ENCODE peak calls at places on chromosomes 3 and 15, in ten cellular contexts. A is SK-N-SH, U is A549, V is K562, R is tibial nerve, K is esophagus muscularis mucosa, O is sigmoid colon, L is HepG2, G is GM12878, I is ovary. Z is an unnamed sample.

GRCh38 chr3:40516201-40516600 is 8.6 kb upstream of the ZNF621 start:
- DNase-seq in K (no peak), O (no peak), G (no peak), I (no peak), L (no peak), A (no peak), U (no peak), R (no peak), V (no peak), Z (no peak)

GRCh38 chr3:64163755-64164148 is 61.5 kb downstream of the PRICKLE2 start:
- DNase-seq in R (no peak), G (peak; percentile 25), K (no peak), V (no peak), A (no peak), O (no peak), I (no peak), U (peak; percentile 51), L (peak; percentile 20), Z (no peak)

GRCh38 chr3:10744098-10744465 is 71.9 kb upstream of the SLC6A11 start:
- DNase-seq in V (peak; percentile 69), A (peak; percentile 49), G (no peak), O (no peak), U (peak; percentile 26), K (no peak), R (no peak), I (no peak), L (peak; percentile 6), Z (no peak)

GRCh38 chr3:190319660-190320059 is 2.6 kb downstream of the CLDN1 start:
- DNase-seq in A (no peak), I (no peak), V (no peak), U (no peak), L (no peak), K (no peak), O (no peak), R (no peak), G (no peak), Z (no peak)

GRCh38 chr15:60691508-60692047 is 212.6 kb upstream of the ICE2 start:
- DNase-seq in V (no peak), K (no peak), R (no peak), U (no peak), O (no peak), G (no peak), A (no peak), I (no peak), L (no peak), Z (no peak)

GRCh38 chr3:44061268-44061667 is 180.4 kb upstream of the TOPAZ1 start:
- DNase-seq in I (no peak), L (no peak), A (no peak), U (no peak), K (no peak), G (no peak), O (no peak), R (no peak), V (no peak), Z (no peak)

GRCh38 chr15:89442671-89443307 is 53.6 kb downstream of the RHCG start:
- DNase-seq in G (no peak), R (no peak), A (peak; percentile 88), O (no peak), L (peak; percentile 31), V (peak; percentile 81), I (no peak), K (no peak), U (peak; percentile 68), Z (peak; percentile 31)

GRCh38 chr15:89794627-89795241 is 18.6 kb downstream of the MESP2 start:
- DNase-seq in U (no peak), R (peak; percentile 29), G (no peak), K (no peak), L (no peak), V (no peak), A (no peak), I (no peak), O (no peak), Z (no peak)

GRCh38 chr15:40016224-40016865 is 22.6 kb downstream of the SRP14 start:
- DNase-seq in V (no peak), U (no peak), A (no peak), K (no peak), I (no peak), G (no peak), O (no peak), R (no peak), L (no peak), Z (no peak)

GRCh38 chr3:64740232-64740631 is 52.4 kb upstream of the ADAMTS9 start:
- DNase-seq in U (no peak), K (no peak), G (no peak), L (peak; percentile 12), O (no peak), A (no peak), R (peak; percentile 16), V (no peak), I (peak; percentile 28), Z (no peak)

GRCh38 chr15:29043731-29044485 is 158.1 kb downstream of the APBA2 start:
- DNase-seq in K (no peak), I (no peak), L (no peak), O (no peak), G (no peak), R (no peak), U (no peak), A (peak; percentile 46), V (no peak), Z (no peak)

GRCh38 chr15:61822511-61822910 is 237.7 kb downstream of the VPS13C start:
- DNase-seq in L (no peak), G (no peak), U (no peak), O (no peak), I (no peak), K (peak; percentile 77), A (no peak), V (no peak), R (no peak), Z (no peak)

GRCh38 chr3:157347577-157348303 is 88.9 kb upstream of the PTX3 start:
- DNase-seq in R (no peak), L (no peak), G (no peak), I (no peak), K (no peak), A (no peak), V (peak; percentile 40), O (no peak), U (no peak), Z (no peak)

GRCh38 chr3:55454611-55455010 is 32.5 kb downstream of the WNT5A start:
- DNase-seq in V (no peak), O (no peak), L (no peak), K (no peak), U (no peak), G (no peak), R (no peak), A (no peak), I (no peak), Z (no peak)

GRCh38 chr3:55461896-55462295 is 25.2 kb downstream of the WNT5A start:
- DNase-seq in L (no peak), G (no peak), A (no peak), U (no peak), I (no peak), O (no peak), R (no peak), V (no peak), K (no peak), Z (no peak)

GRCh38 chr3:55459838-55460237 is 27.3 kb downstream of the WNT5A start:
- DNase-seq in K (no peak), O (no peak), V (no peak), R (no peak), U (no peak), L (no peak), A (no peak), G (no peak), I (no peak), Z (no peak)

GRCh38 chr3:55455915-55456314 is 31.2 kb downstream of the WNT5A start:
- DNase-seq in O (no peak), K (no peak), G (no peak), U (no peak), V (no peak), A (no peak), I (no peak), L (no peak), R (no peak), Z (no peak)

DNA sequence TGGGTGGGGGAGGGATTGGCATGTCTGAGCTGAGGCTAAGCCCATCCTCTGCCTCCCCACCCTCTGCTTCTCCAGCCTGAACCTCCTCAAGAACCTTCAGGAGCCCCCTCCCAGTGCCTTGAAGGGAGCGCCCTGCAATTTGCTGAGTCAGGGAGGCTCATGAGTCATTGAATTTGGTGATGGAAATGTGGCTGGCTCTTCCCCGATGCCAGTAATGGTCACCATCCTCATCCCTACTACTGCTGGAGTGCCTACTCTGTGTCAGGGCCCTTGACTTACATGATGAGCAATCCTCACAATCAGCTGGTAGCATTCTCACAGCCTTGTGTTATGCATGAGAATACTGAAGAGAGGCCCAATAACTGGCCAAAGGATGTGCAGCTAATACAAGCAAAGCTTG is 28.7 kb downstream of the WNT5A start:
- DNase-seq in A (no peak), R (no peak), V (no peak), I (no peak), L (no peak), G (no peak), K (no peak), U (no peak), O (no peak), Z (no peak)
- H3K4me3 ChIP-seq in A (no peak overlapping the region), R (no peak overlapping the region), V (no peak overlapping the region), I (no peak overlapping the region), L (no peak overlapping the region), G (no peak overlapping the region), K (no peak overlapping the region), U (no peak overlapping the region), O (no peak overlapping the region), Z (no peak overlapping the region)

DNA sequence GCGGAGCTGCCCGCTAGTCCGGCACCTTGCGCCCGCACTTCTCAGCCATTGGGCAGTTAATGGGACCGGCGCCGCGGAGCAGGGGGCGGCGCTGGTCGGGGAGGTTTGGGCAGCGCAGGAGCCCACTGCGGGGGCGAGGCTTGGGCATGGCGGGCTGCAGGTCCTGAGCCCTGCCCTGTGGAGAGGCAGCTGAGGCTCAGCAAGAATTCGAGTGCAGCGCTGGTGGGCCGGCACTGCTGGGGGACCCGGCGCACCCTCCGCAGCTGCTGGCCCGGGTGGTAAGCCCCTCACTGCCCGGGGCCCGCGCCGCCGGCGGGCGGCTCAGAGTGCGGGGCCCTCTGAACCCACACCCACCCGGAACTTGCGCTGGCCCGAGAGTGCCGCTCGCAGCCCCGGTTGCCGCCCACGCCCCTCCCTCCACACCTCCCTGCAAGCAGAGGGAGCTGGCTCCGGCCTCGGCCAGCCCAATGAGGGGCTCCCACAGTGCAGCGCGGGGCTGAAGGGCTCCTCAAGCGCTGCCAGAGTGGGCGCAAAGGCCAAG is 835.0 kb downstream of the TBL1XR1 start:
- DNase-seq in O (no peak), L (no peak), G (no peak), K (no peak), V (no peak), A (no peak), R (no peak), U (no peak), I (no peak), Z (no peak)
- TF ChIP-seq EP300 in O (no peak), L (no peak), G (no peak), K (no peak), V (no peak), A (no peak), R (no peak), U (no peak), I (no peak), Z (no peak)

GRCh38 chr3:87791248-87792027 is 267.4 kb downstream of the CGGBP1 start:
- DNase-seq in K (no peak), I (no peak), V (no peak), G (no peak), O (no peak), L (no peak), R (no peak), U (no peak), A (no peak), Z (no peak)
- H3K4me3 ChIP-seq in K (no peak overlapping the region), I (no peak overlapping the region), V (peak overlapping the region; percentile 76), G (no peak overlapping the region), O (no peak overlapping the region), L (no peak overlapping the region), R (no peak overlapping the region), U (peak overlapping the region; percentile 59), A (no peak overlapping the region), Z (no peak overlapping the region)

GRCh38 chr15:63973212-63974009 is 72.9 kb downstream of the DAPK2 start:
- DNase-seq in I (no peak), G (no peak), L (no peak), U (peak; percentile 33), R (no peak), V (no peak), A (no peak), O (no peak), K (no peak), Z (no peak)
- TF ChIP-seq EP300 in I (no peak), G (no peak), L (no peak), U (no peak), R (no peak), V (no peak), A (no peak), O (no peak), K (no peak), Z (no peak)